ENCODE peak calls at places on chromosomes 3 and 15, in seven cellular contexts. Y is stimulated activated naive CD4-positive, alpha-beta T cell; N is HS-27A; U is 8988T; W is central memory CD4-positive, alpha-beta T cell; S is mesendoderm; L is nucleus accumbens. B is an unnamed sample.
A peak's percentile ranks its signal among the peaks of the same experiment; 100 is the strongest.

GRCh38 chr3:187673012-187673411 is 2.8 kb upstream of the SST start:
- DNase-seq in W (no peak), S (peak; percentile 59), N (no peak), L (no peak), Y (no peak), U (peak; percentile 40), B (no peak)

GRCh38 chr3:53255360-53255774 is 455 bp downstream of the TKT start:
- DNase-seq in S (no peak), L (no peak), U (peak; percentile 51), Y (peak; percentile 48), N (no peak), W (peak; percentile 34), B (peak; percentile 38)

GRCh38 chr3:106332884-106333283 is 464.1 kb upstream of the CBLB start:
- DNase-seq in W (no peak), N (peak; percentile 59), Y (no peak), L (no peak), U (no peak), S (peak; percentile 73), B (no peak)

GRCh38 chr3:38111201-38111600 is 25.7 kb downstream of the ACAA1 start:
- DNase-seq in N (no peak), L (no peak), S (no peak), W (no peak), Y (no peak), U (no peak), B (no peak)

GRCh38 chr3:120198305-120198878 is 86.6 kb downstream of the GPR156 start:
- DNase-seq in L (no peak), U (no peak), W (no peak), S (peak; percentile 26), Y (no peak), N (no peak), B (no peak)

GRCh38 chr15:30794388-30794787 is 109.3 kb upstream of the FAN1 start:
- DNase-seq in S (no peak), Y (no peak), U (no peak), L (no peak), W (no peak), N (no peak), B (no peak)

GRCh38 chr3:187305881-187306280 is 14.3 kb upstream of the MASP1 start:
- DNase-seq in S (no peak), Y (no peak), W (no peak), N (no peak), U (no peak), L (no peak), B (no peak)

GRCh38 chr15:85753261-85753660 is 41.5 kb downstream of the KLHL25 start:
- DNase-seq in N (no peak), S (no peak), W (no peak), U (no peak), Y (no peak), L (no peak), B (no peak)

B was measured in dorsolateral prefrontal cortex.